ENCODE peak calls at places on chromosomes 2 and 18, in ten cellular contexts. One of them, this sample, is unnamed.
A peak's percentile ranks its signal among the peaks of the same experiment; 100 is the strongest.

GRCh38 chr2:52264488-52264887 is 1232.6 kb upstream of the NRXN1 start:
- DNase-seq in neural progenitor cell: peak; percentile 11
- DNase-seq in spleen: no peak
- DNase-seq in vagina: no peak
- DNase-seq in CD8-positive, alpha-beta T cell: no peak
- DNase-seq in WERI-Rb-1: no peak
- DNase-seq in IMR-90: no peak
- DNase-seq in dorsolateral prefrontal cortex: no peak
- DNase-seq in transverse colon: no peak
- DNase-seq in endodermal cell: no peak
- DNase-seq in this sample: no peak

GRCh38 chr2:48423376-48423775 is 106.6 kb upstream of the STON1 start:
- DNase-seq in neural progenitor cell: no peak
- DNase-seq in spleen: no peak
- DNase-seq in vagina: no peak
- DNase-seq in CD8-positive, alpha-beta T cell: no peak
- DNase-seq in WERI-Rb-1: no peak
- DNase-seq in IMR-90: peak; percentile 93
- DNase-seq in dorsolateral prefrontal cortex: no peak
- DNase-seq in transverse colon: no peak
- DNase-seq in endodermal cell: no peak
- DNase-seq in this sample: no peak

GRCh38 chr2:222671259-222672067 is at the start of gene MOGAT1:
- DNase-seq in neural progenitor cell: peak; percentile 77
- DNase-seq in spleen: peak; percentile 87
- DNase-seq in vagina: no peak
- DNase-seq in CD8-positive, alpha-beta T cell: no peak
- DNase-seq in WERI-Rb-1: no peak
- DNase-seq in IMR-90: no peak
- DNase-seq in dorsolateral prefrontal cortex: peak; percentile 54
- DNase-seq in transverse colon: peak; percentile 34
- DNase-seq in endodermal cell: peak; percentile 92
- DNase-seq in this sample: peak; percentile 43

GRCh38 chr18:75815767-75816166 is 388.3 kb upstream of the SMIM21 start:
- DNase-seq in neural progenitor cell: no peak
- DNase-seq in spleen: no peak
- DNase-seq in vagina: no peak
- DNase-seq in CD8-positive, alpha-beta T cell: no peak
- DNase-seq in WERI-Rb-1: no peak
- DNase-seq in IMR-90: no peak
- DNase-seq in dorsolateral prefrontal cortex: no peak
- DNase-seq in transverse colon: no peak
- DNase-seq in endodermal cell: no peak
- DNase-seq in this sample: no peak

GRCh38 chr2:38191516-38191915 is 115.6 kb upstream of the CYP1B1 start:
- DNase-seq in neural progenitor cell: no peak
- DNase-seq in spleen: no peak
- DNase-seq in vagina: no peak
- DNase-seq in CD8-positive, alpha-beta T cell: no peak
- DNase-seq in WERI-Rb-1: no peak
- DNase-seq in IMR-90: no peak
- DNase-seq in dorsolateral prefrontal cortex: no peak
- DNase-seq in transverse colon: no peak
- DNase-seq in endodermal cell: no peak
- DNase-seq in this sample: no peak

GRCh38 chr2:71646028-71646427 is 192.7 kb downstream of the DYSF start:
- DNase-seq in neural progenitor cell: no peak
- DNase-seq in spleen: no peak
- DNase-seq in vagina: no peak
- DNase-seq in CD8-positive, alpha-beta T cell: no peak
- DNase-seq in WERI-Rb-1: no peak
- DNase-seq in IMR-90: peak; percentile 6
- DNase-seq in dorsolateral prefrontal cortex: no peak
- DNase-seq in transverse colon: no peak
- DNase-seq in endodermal cell: no peak
- DNase-seq in this sample: peak; percentile 70

GRCh38 chr2:15557947-15558346 is 3.2 kb downstream of the NBAS start:
- DNase-seq in neural progenitor cell: no peak
- DNase-seq in spleen: no peak
- DNase-seq in vagina: no peak
- DNase-seq in CD8-positive, alpha-beta T cell: no peak
- DNase-seq in WERI-Rb-1: no peak
- DNase-seq in IMR-90: no peak
- DNase-seq in dorsolateral prefrontal cortex: no peak
- DNase-seq in transverse colon: no peak
- DNase-seq in endodermal cell: no peak
- DNase-seq in this sample: no peak

GRCh38 chr18:46070683-46071614 is 1.1 kb downstream of the PSTPIP2 start:
- DNase-seq in neural progenitor cell: no peak
- DNase-seq in spleen: peak; percentile 82
- DNase-seq in vagina: no peak
- DNase-seq in CD8-positive, alpha-beta T cell: no peak
- DNase-seq in WERI-Rb-1: no peak
- DNase-seq in IMR-90: no peak
- DNase-seq in dorsolateral prefrontal cortex: no peak
- DNase-seq in transverse colon: no peak
- DNase-seq in endodermal cell: no peak
- DNase-seq in this sample: no peak

GRCh38 chr2:43399515-43400245 is 173.3 kb upstream of the ZFP36L2 start:
- DNase-seq in neural progenitor cell: no peak
- DNase-seq in spleen: no peak
- DNase-seq in vagina: no peak
- DNase-seq in CD8-positive, alpha-beta T cell: no peak
- DNase-seq in WERI-Rb-1: no peak
- DNase-seq in IMR-90: peak; percentile 87
- DNase-seq in dorsolateral prefrontal cortex: no peak
- DNase-seq in transverse colon: no peak
- DNase-seq in endodermal cell: no peak
- DNase-seq in this sample: no peak

GRCh38 chr2:105297211-105297610 is 32.3 kb downstream of the TGFBRAP1 start:
- DNase-seq in neural progenitor cell: no peak
- DNase-seq in spleen: no peak
- DNase-seq in vagina: no peak
- DNase-seq in CD8-positive, alpha-beta T cell: no peak
- DNase-seq in WERI-Rb-1: no peak
- DNase-seq in IMR-90: no peak
- DNase-seq in dorsolateral prefrontal cortex: no peak
- DNase-seq in transverse colon: no peak
- DNase-seq in endodermal cell: peak; percentile 22
- DNase-seq in this sample: no peak

GRCh38 chr2:96618599-96619283 is 19.4 kb downstream of the KANSL3 start:
- DNase-seq in neural progenitor cell: no peak
- DNase-seq in spleen: no peak
- DNase-seq in vagina: no peak
- DNase-seq in CD8-positive, alpha-beta T cell: no peak
- DNase-seq in WERI-Rb-1: no peak
- DNase-seq in IMR-90: peak; percentile 74
- DNase-seq in dorsolateral prefrontal cortex: no peak
- DNase-seq in transverse colon: no peak
- DNase-seq in endodermal cell: no peak
- DNase-seq in this sample: no peak
- H3K27ac ChIP-seq in neural progenitor cell: no peak overlapping the region
- H3K27ac ChIP-seq in spleen: no peak overlapping the region
- H3K27ac ChIP-seq in vagina: peak overlapping the region; percentile 60
- H3K27ac ChIP-seq in CD8-positive, alpha-beta T cell: no peak overlapping the region
- H3K27ac ChIP-seq in WERI-Rb-1: no peak overlapping the region
- H3K27ac ChIP-seq in IMR-90: peak overlapping the region; percentile 79
- H3K27ac ChIP-seq in dorsolateral prefrontal cortex: no peak overlapping the region
- H3K27ac ChIP-seq in transverse colon: no peak overlapping the region
- H3K27ac ChIP-seq in endodermal cell: no peak overlapping the region
- H3K27ac ChIP-seq in this sample: peak overlapping the region; percentile 79

GRCh38 chr2:185833864-185834263 is 95.3 kb downstream of the FSIP2 start:
- DNase-seq in neural progenitor cell: no peak
- DNase-seq in spleen: no peak
- DNase-seq in vagina: no peak
- DNase-seq in CD8-positive, alpha-beta T cell: no peak
- DNase-seq in WERI-Rb-1: no peak
- DNase-seq in IMR-90: no peak
- DNase-seq in dorsolateral prefrontal cortex: no peak
- DNase-seq in transverse colon: no peak
- DNase-seq in endodermal cell: no peak
- DNase-seq in this sample: no peak

DNA sequence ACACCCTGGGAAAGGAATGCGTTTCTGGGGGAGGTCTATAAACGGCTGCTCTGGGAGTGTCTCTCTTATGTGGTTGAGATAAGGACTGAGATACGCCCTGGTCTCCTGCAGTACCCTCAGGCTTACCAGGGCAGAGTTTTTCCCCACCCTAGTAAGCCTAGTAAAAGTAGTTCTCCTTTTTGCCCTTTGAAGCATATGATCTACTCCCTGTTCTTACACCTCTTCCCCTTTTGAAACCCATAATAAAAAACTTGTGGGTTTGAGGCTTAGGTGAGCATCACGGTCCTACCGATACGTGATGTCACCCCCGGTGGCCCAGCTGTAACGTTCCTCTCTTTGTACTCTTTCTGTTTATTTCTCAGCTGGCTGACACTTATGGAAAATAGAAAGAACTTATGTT is 97.4 kb downstream of the FSIP2 start:
- DNase-seq in neural progenitor cell: no peak
- DNase-seq in spleen: no peak
- DNase-seq in vagina: no peak
- DNase-seq in CD8-positive, alpha-beta T cell: no peak
- DNase-seq in WERI-Rb-1: no peak
- DNase-seq in IMR-90: no peak
- DNase-seq in dorsolateral prefrontal cortex: no peak
- DNase-seq in transverse colon: no peak
- DNase-seq in endodermal cell: no peak
- DNase-seq in this sample: no peak
- H3K4me3 ChIP-seq in neural progenitor cell: no peak overlapping the region
- H3K4me3 ChIP-seq in spleen: no peak overlapping the region
- H3K4me3 ChIP-seq in vagina: no peak overlapping the region
- H3K4me3 ChIP-seq in CD8-positive, alpha-beta T cell: no peak overlapping the region
- H3K4me3 ChIP-seq in WERI-Rb-1: no peak overlapping the region
- H3K4me3 ChIP-seq in IMR-90: no peak overlapping the region
- H3K4me3 ChIP-seq in dorsolateral prefrontal cortex: no peak overlapping the region
- H3K4me3 ChIP-seq in transverse colon: no peak overlapping the region
- H3K4me3 ChIP-seq in endodermal cell: peak overlapping the region; percentile 35
- H3K4me3 ChIP-seq in this sample: no peak overlapping the region

GRCh38 chr2:236703310-236703709 is 133.7 kb downstream of the ACKR3 start:
- DNase-seq in neural progenitor cell: no peak
- DNase-seq in spleen: no peak
- DNase-seq in vagina: no peak
- DNase-seq in CD8-positive, alpha-beta T cell: no peak
- DNase-seq in WERI-Rb-1: no peak
- DNase-seq in IMR-90: no peak
- DNase-seq in dorsolateral prefrontal cortex: no peak
- DNase-seq in transverse colon: no peak
- DNase-seq in endodermal cell: no peak
- DNase-seq in this sample: no peak

GRCh38 chr2:236705295-236706114 is 135.9 kb downstream of the ACKR3 start:
- DNase-seq in neural progenitor cell: no peak
- DNase-seq in spleen: no peak
- DNase-seq in vagina: no peak
- DNase-seq in CD8-positive, alpha-beta T cell: no peak
- DNase-seq in WERI-Rb-1: no peak
- DNase-seq in IMR-90: no peak
- DNase-seq in dorsolateral prefrontal cortex: no peak
- DNase-seq in transverse colon: no peak
- DNase-seq in endodermal cell: no peak
- DNase-seq in this sample: peak; percentile 49

GRCh38 chr2:236700703-236701102 is 131.1 kb downstream of the ACKR3 start:
- DNase-seq in neural progenitor cell: no peak
- DNase-seq in spleen: no peak
- DNase-seq in vagina: no peak
- DNase-seq in CD8-positive, alpha-beta T cell: no peak
- DNase-seq in WERI-Rb-1: no peak
- DNase-seq in IMR-90: no peak
- DNase-seq in dorsolateral prefrontal cortex: no peak
- DNase-seq in transverse colon: no peak
- DNase-seq in endodermal cell: no peak
- DNase-seq in this sample: no peak

GRCh38 chr2:236703906-236704305 is 134.3 kb downstream of the ACKR3 start:
- DNase-seq in neural progenitor cell: no peak
- DNase-seq in spleen: no peak
- DNase-seq in vagina: no peak
- DNase-seq in CD8-positive, alpha-beta T cell: no peak
- DNase-seq in WERI-Rb-1: no peak
- DNase-seq in IMR-90: no peak
- DNase-seq in dorsolateral prefrontal cortex: no peak
- DNase-seq in transverse colon: no peak
- DNase-seq in endodermal cell: no peak
- DNase-seq in this sample: no peak

DNA sequence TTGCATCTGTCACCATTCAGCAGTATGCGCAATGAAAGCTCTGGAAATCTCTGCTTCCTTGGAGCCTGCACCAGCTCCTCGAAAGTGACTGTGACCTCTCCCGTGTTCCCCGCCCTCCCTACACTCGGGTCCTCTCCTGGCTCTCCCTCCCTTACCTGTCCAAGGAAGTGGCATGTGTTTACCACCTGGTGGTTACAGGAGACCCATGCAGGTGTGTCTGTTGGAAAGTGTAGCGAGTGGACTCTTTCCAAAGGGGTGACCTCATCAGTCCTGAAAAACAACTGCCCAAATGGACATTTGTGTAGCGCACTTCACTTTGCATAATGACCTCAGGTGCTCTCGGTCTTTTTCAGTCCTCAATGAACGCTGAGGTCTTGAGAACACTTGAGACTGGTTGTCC is 133.1 kb downstream of the ACKR3 start:
- DNase-seq in neural progenitor cell: no peak
- DNase-seq in spleen: no peak
- DNase-seq in vagina: no peak
- DNase-seq in CD8-positive, alpha-beta T cell: no peak
- DNase-seq in WERI-Rb-1: no peak
- DNase-seq in IMR-90: no peak
- DNase-seq in dorsolateral prefrontal cortex: no peak
- DNase-seq in transverse colon: no peak
- DNase-seq in endodermal cell: no peak
- DNase-seq in this sample: no peak
- TF ChIP-seq CTCF in neural progenitor cell: no peak
- TF ChIP-seq CTCF in spleen: no peak
- TF ChIP-seq CTCF in vagina: no peak
- TF ChIP-seq CTCF in CD8-positive, alpha-beta T cell: no peak
- TF ChIP-seq CTCF in WERI-Rb-1: no peak
- TF ChIP-seq CTCF in IMR-90: no peak
- TF ChIP-seq CTCF in dorsolateral prefrontal cortex: no peak
- TF ChIP-seq CTCF in transverse colon: no peak
- TF ChIP-seq CTCF in endodermal cell: peak; percentile 47
- TF ChIP-seq CTCF in this sample: no peak

GRCh38 chr18:21341141-21341540 is 99.1 kb downstream of the GREB1L start:
- DNase-seq in neural progenitor cell: no peak
- DNase-seq in spleen: no peak
- DNase-seq in vagina: no peak
- DNase-seq in CD8-positive, alpha-beta T cell: no peak
- DNase-seq in WERI-Rb-1: no peak
- DNase-seq in IMR-90: no peak
- DNase-seq in dorsolateral prefrontal cortex: no peak
- DNase-seq in transverse colon: no peak
- DNase-seq in endodermal cell: no peak
- DNase-seq in this sample: no peak

GRCh38 chr18:21344860-21345259 is 102.8 kb downstream of the GREB1L start:
- DNase-seq in neural progenitor cell: no peak
- DNase-seq in spleen: no peak
- DNase-seq in vagina: no peak
- DNase-seq in CD8-positive, alpha-beta T cell: no peak
- DNase-seq in WERI-Rb-1: no peak
- DNase-seq in IMR-90: no peak
- DNase-seq in dorsolateral prefrontal cortex: no peak
- DNase-seq in transverse colon: no peak
- DNase-seq in endodermal cell: no peak
- DNase-seq in this sample: no peak

GRCh38 chr18:21342372-21342771 is 100.3 kb downstream of the GREB1L start:
- DNase-seq in neural progenitor cell: peak; percentile 93
- DNase-seq in spleen: no peak
- DNase-seq in vagina: no peak
- DNase-seq in CD8-positive, alpha-beta T cell: no peak
- DNase-seq in WERI-Rb-1: no peak
- DNase-seq in IMR-90: no peak
- DNase-seq in dorsolateral prefrontal cortex: no peak
- DNase-seq in transverse colon: no peak
- DNase-seq in endodermal cell: peak; percentile 57
- DNase-seq in this sample: no peak

GRCh38 chr18:21345851-21346250 is 103.8 kb downstream of the GREB1L start:
- DNase-seq in neural progenitor cell: peak; percentile 48
- DNase-seq in spleen: no peak
- DNase-seq in vagina: no peak
- DNase-seq in CD8-positive, alpha-beta T cell: no peak
- DNase-seq in WERI-Rb-1: no peak
- DNase-seq in IMR-90: no peak
- DNase-seq in dorsolateral prefrontal cortex: no peak
- DNase-seq in transverse colon: no peak
- DNase-seq in endodermal cell: no peak
- DNase-seq in this sample: no peak
- H3K27ac ChIP-seq in neural progenitor cell: peak overlapping the region; percentile 9
- H3K27ac ChIP-seq in spleen: no peak overlapping the region
- H3K27ac ChIP-seq in vagina: no peak overlapping the region
- H3K27ac ChIP-seq in CD8-positive, alpha-beta T cell: no peak overlapping the region
- H3K27ac ChIP-seq in WERI-Rb-1: no peak overlapping the region
- H3K27ac ChIP-seq in IMR-90: no peak overlapping the region
- H3K27ac ChIP-seq in dorsolateral prefrontal cortex: no peak overlapping the region
- H3K27ac ChIP-seq in transverse colon: no peak overlapping the region
- H3K27ac ChIP-seq in endodermal cell: no peak overlapping the region
- H3K27ac ChIP-seq in this sample: no peak overlapping the region